ENCODE peak calls at places on chromosomes 6 and 20, in four cellular contexts. N, V, T and F are unnamed samples. For H3K4me1, the result is how much of the 10 kb centered on the place peaks cover.

GRCh38 chr20:53171065-53171464 is 198.9 kb downstream of the TSHZ2 start:
- DNase-seq in V (no peak), T (no peak), N (no peak), F (no peak)

GRCh38 chr20:23084282-23084844 is 1.8 kb downstream of the CD93 start:
- DNase-seq in V (no peak), T (no peak), N (no peak), F (no peak)

GRCh38 chr20:58700121-58700780 is 7.7 kb downstream of the NPEPL1 start:
- DNase-seq in V (no peak), T (no peak), N (peak), F (no peak)

GRCh38 chr6:53730767-53731166 is 64.0 kb upstream of the LRRC1 start:
- DNase-seq in V (no peak), N (no peak), T (no peak), F (no peak)

GRCh38 chr6:24493945-24494725 is 634 bp upstream of the ALDH5A1 start:
- DNase-seq in T (no peak), V (no peak), N (no peak), F (no peak)

GRCh38 chr6:77883849-77884248 is 231.0 kb downstream of the MEI4 start:
- DNase-seq in V (no peak), T (no peak), N (no peak), F (no peak)

GRCh38 chr6:154450498-154450897 is 60.0 kb downstream of the CNKSR3 start:
- DNase-seq in V (no peak), N (no peak), T (no peak), F (no peak)

GRCh38 chr6:32583527-32583898 is 6.1 kb downstream of the HLA-DRB1 start:
- DNase-seq in T (no peak), N (no peak), V (no peak), F (no peak)

GRCh38 chr20:43631598-43631997 is 35.3 kb upstream of the MYBL2 start:
- DNase-seq in V (no peak), N (no peak), T (no peak), F (no peak)

DNA sequence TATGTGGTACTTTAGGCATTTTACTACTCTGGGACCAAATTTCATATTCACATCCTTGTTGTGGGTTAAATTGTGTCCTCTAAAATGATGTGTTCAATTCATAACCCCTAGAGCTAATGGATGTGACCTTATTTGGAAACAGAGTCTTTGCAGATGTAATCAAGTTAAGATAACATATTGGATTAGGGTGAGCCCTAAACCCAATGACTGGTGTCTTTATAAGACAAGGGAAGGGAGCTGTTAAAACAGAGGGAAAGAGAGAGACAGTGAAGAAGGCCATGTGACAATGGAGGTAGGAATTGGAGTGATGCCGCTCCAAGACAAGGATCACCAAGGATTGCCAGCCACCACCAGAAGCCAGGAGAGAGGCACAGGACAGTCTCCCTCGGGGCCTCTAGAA is 220.0 kb downstream of the ADGRG6 start:
- DNase-seq in V (no peak), T (no peak), N (no peak), F (no peak)
- TF ChIP-seq EP300 in V (no peak), T (no peak), N (no peak), F (no peak)

GRCh38 chr20:4812216-4812615 is 90.5 kb downstream of the PRND start:
- DNase-seq in T (no peak), V (no peak), N (no peak), F (no peak)
- H3K4me1 ChIP-seq in T (half or more), V (under half), N (under half), F (under half)

GRCh38 chr6:93120154-93120742 is 299.1 kb downstream of the EPHA7 start:
- DNase-seq in V (no peak), N (no peak), T (no peak), F (no peak)
- TF ChIP-seq CTCF in V (no peak), N (no peak), T (no peak), F (no peak)

GRCh38 chr20:34527016-34527415 is 10.8 kb downstream of the DYNLRB1 start:
- DNase-seq in N (no peak), V (no peak), T (no peak), F (no peak)
- TF ChIP-seq EP300 in N (no peak), V (no peak), T (no peak), F (no peak)

GRCh38 chr6:39226606-39227300 is 2.5 kb downstream of the KCNK5 start:
- DNase-seq in T (no peak), V (no peak), N (peak), F (no peak)
- H3K4me1 ChIP-seq in T (under half), V (under half), N (under half), F (under half)

GRCh38 chr6:84773431-84774173 is 9.2 kb upstream of the TBX18 start:
- DNase-seq in N (no peak), V (no peak), T (no peak), F (no peak)
- TF ChIP-seq CTCF in N (no peak), V (no peak), T (no peak), F (no peak)

GRCh38 chr6:4356899-4357659 is 221.7 kb upstream of the ECI2 start:
- DNase-seq in T (no peak), N (no peak), V (no peak), F (peak)

GRCh38 chr6:4360920-4361319 is 225.5 kb upstream of the ECI2 start:
- DNase-seq in V (no peak), T (no peak), N (no peak), F (no peak)

GRCh38 chr6:4359108-4359710 is 223.8 kb upstream of the ECI2 start:
- DNase-seq in V (no peak), T (no peak), N (no peak), F (peak)

GRCh38 chr6:4355241-4355640 is 219.9 kb upstream of the ECI2 start:
- DNase-seq in V (no peak), N (no peak), T (no peak), F (peak)

DNA sequence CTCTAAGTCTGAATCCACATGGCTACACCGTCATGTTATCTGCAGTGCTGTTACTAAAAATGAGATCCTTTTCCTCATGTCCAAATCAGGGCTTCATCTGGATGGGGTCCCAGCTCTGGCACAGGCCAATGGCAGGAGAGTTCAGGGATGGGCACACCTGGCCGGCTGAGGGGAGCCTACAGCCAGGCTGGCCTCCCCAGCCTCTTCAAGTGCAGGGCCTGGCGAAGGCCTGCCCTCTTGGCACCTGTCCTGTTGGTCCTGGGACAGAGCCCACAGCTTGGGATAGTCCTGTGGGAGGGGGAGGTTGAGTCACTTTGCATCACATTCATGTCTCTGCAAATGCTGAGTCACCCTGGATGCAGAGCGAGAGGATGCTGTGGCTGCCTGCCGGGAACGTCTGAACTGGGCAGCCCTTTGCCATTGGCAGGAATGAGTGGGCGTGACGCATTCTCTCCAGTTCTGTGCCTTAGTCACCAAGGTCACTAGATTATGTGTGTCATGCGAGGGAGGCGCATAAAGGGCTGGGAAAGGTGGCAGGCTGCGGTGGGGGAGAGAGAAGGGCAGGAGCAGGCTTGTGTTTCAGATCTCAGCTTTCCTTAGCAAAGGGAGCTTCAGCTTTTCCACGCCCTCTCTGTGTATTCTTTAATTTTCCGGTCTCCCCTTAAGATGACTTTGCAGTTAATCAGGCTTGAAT is 223.2 kb upstream of the ECI2 start:
- DNase-seq in N (peak), V (peak), T (no peak), F (peak)
- TF ChIP-seq EP300 in N (peak), V (no peak), T (no peak), F (peak)

DNA sequence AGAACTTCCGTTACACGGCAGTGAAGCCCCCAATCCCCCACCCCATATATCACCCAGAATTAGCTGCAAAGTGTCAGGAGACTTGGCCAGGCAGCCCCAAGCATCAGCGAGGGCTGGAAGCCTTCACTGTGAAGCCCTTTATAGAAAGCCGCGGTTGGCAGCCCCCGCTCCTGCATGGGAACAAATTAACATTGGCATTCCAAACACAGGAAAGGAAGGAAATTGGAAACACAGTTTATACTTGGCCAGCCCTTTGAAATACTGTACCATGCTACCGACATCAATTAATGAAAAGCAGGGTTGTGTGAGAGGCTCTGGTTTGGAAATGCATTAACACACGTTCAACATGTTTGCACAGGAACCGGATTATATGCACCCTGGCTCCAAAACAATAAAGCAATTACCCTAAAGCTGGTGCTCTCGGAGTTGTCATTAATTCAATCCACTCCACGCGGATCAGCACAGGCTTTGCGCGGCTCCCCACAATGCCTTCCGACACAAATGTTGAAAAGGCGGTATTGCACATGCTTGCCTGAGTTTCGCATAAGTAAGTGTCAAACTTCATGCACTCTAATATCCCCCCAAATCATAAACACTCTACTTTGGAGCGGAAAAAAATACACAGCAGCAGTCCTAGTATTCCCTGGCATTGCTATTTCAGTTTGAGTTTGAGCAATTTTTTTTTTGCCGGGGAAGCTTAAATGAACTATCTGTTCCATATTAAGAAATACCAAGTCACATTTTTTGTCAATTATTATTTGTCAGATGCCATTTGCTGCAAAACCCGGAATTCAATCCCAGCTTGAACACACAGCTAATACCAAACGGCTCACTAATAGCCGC is 7.0 kb downstream of the BMP7 start:
- DNase-seq in T (no peak), V (no peak), N (no peak), F (no peak)
- H3K4me1 ChIP-seq in T (under half), V (under half), N (under half), F (under half)

DNA sequence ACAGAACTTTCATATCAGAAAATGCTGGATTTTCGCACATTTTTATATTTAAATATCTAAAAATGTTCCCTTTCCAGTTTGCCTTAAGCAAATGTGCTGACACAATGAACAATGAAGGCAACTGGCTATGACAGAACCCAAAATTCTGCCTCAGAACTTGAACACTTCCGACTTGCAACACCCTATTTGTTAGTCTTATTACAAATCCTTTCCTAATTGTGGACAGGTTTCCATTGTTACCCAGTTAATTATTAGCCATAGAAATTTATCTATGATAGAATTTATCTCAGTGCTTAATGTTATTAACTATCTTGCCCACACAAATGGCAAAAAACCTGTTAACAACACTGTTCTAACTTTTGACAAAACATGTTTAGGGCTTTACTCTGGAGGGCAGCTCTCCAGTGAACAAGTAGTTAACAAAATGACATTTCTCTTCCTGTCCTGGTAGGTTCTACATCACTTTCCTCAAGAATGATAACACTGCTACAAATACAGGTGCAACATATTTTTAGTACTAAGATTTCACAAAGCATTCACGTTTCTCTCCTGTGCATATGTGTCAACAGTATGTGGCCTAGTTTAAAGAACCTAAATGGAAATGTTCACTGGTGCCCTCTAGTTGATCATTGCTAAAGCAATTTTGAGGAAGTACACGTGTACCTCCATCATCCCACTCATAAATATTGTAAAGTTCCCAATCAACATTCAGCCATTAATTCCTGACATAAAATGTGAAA is 58.4 kb downstream of the HIVEP2 start:
- DNase-seq in N (no peak), V (no peak), T (peak), F (no peak)
- TF ChIP-seq CTCF in N (peak), V (no peak), T (peak), F (no peak)

GRCh38 chr6:109008951-109009760 is 85.5 kb downstream of the SESN1 start:
- DNase-seq in T (peak), V (peak), N (peak), F (peak)
- TF ChIP-seq EP300 in T (no peak), V (no peak), N (peak), F (no peak)